ENCODE peak calls at places on chromosomes 4 and X, in nine cellular contexts. One of them, this sample, is unnamed.

GRCh38 chrX:581066-581465 is 49.5 kb upstream of the SHOX start:
- DNase-seq in H9: no peak
- DNase-seq in cardiac muscle cell: no peak
- DNase-seq in heart right ventricle: no peak
- DNase-seq in tibial artery: no peak
- DNase-seq in aorta: no peak
- DNase-seq in suprapubic skin: no peak
- DNase-seq in kidney: no peak
- DNase-seq in CD4-positive, alpha-beta memory T cell: no peak
- DNase-seq in this sample: no peak

GRCh38 chr4:43132010-43132582 is 239.6 kb downstream of the GRXCR1 start:
- DNase-seq in CD4-positive, alpha-beta memory T cell: no peak
- DNase-seq in suprapubic skin: no peak
- DNase-seq in H9: peak; percentile 55
- DNase-seq in aorta: peak; percentile 62
- DNase-seq in tibial artery: no peak
- DNase-seq in kidney: peak; percentile 43
- DNase-seq in cardiac muscle cell: peak; percentile 79
- DNase-seq in heart right ventricle: peak; percentile 24
- DNase-seq in this sample: peak; percentile 40

GRCh38 chr4:5409237-5409636 is 299.1 kb downstream of the EVC2 start:
- DNase-seq in aorta: no peak
- DNase-seq in kidney: no peak
- DNase-seq in suprapubic skin: no peak
- DNase-seq in CD4-positive, alpha-beta memory T cell: no peak
- DNase-seq in heart right ventricle: no peak
- DNase-seq in H9: no peak
- DNase-seq in cardiac muscle cell: no peak
- DNase-seq in tibial artery: no peak
- DNase-seq in this sample: no peak

GRCh38 chrX:15165832-15166231 is 104.1 kb downstream of the ASB9 start:
- DNase-seq in suprapubic skin: no peak
- DNase-seq in CD4-positive, alpha-beta memory T cell: no peak
- DNase-seq in tibial artery: no peak
- DNase-seq in kidney: no peak
- DNase-seq in cardiac muscle cell: no peak
- DNase-seq in aorta: no peak
- DNase-seq in H9: no peak
- DNase-seq in heart right ventricle: no peak
- DNase-seq in this sample: no peak

GRCh38 chrX:46327229-46328081 is 217.8 kb downstream of the ZNF674 start:
- DNase-seq in aorta: peak; percentile 49
- DNase-seq in suprapubic skin: no peak
- DNase-seq in CD4-positive, alpha-beta memory T cell: no peak
- DNase-seq in cardiac muscle cell: peak; percentile 55
- DNase-seq in H9: peak; percentile 93
- DNase-seq in kidney: peak; percentile 77
- DNase-seq in heart right ventricle: peak; percentile 23
- DNase-seq in tibial artery: no peak
- DNase-seq in this sample: peak; percentile 57

GRCh38 chrX:34406580-34406979 is 250.5 kb downstream of the TMEM47 start:
- DNase-seq in heart right ventricle: no peak
- DNase-seq in kidney: no peak
- DNase-seq in H9: no peak
- DNase-seq in CD4-positive, alpha-beta memory T cell: no peak
- DNase-seq in tibial artery: no peak
- DNase-seq in aorta: no peak
- DNase-seq in suprapubic skin: no peak
- DNase-seq in cardiac muscle cell: no peak
- DNase-seq in this sample: no peak

GRCh38 chr4:19725130-19725529 is 526.6 kb upstream of the SLIT2 start:
- DNase-seq in tibial artery: no peak
- DNase-seq in kidney: no peak
- DNase-seq in H9: no peak
- DNase-seq in suprapubic skin: no peak
- DNase-seq in heart right ventricle: no peak
- DNase-seq in CD4-positive, alpha-beta memory T cell: no peak
- DNase-seq in aorta: no peak
- DNase-seq in cardiac muscle cell: peak; percentile 38
- DNase-seq in this sample: no peak

GRCh38 chr4:2843909-2844584 is 403 bp downstream of the ADD1 start:
- DNase-seq in heart right ventricle: peak; percentile 63
- DNase-seq in tibial artery: no peak
- DNase-seq in cardiac muscle cell: peak; percentile 49
- DNase-seq in kidney: peak; percentile 86
- DNase-seq in aorta: peak; percentile 66
- DNase-seq in H9: peak; percentile 43
- DNase-seq in CD4-positive, alpha-beta memory T cell: no peak
- DNase-seq in suprapubic skin: peak; percentile 79
- DNase-seq in this sample: peak; percentile 48

GRCh38 chr4:88320780-88321373 is 36.5 kb upstream of the PPM1K start:
- DNase-seq in aorta: peak; percentile 60
- DNase-seq in tibial artery: peak; percentile 52
- DNase-seq in heart right ventricle: no peak
- DNase-seq in cardiac muscle cell: peak; percentile 40
- DNase-seq in kidney: no peak
- DNase-seq in suprapubic skin: no peak
- DNase-seq in CD4-positive, alpha-beta memory T cell: peak; percentile 22
- DNase-seq in H9: peak; percentile 28
- DNase-seq in this sample: peak; percentile 41

GRCh38 chrX:46463682-46464081 is 81.5 kb downstream of the ZNF674 start:
- DNase-seq in suprapubic skin: no peak
- DNase-seq in kidney: no peak
- DNase-seq in aorta: no peak
- DNase-seq in tibial artery: no peak
- DNase-seq in CD4-positive, alpha-beta memory T cell: no peak
- DNase-seq in cardiac muscle cell: no peak
- DNase-seq in heart right ventricle: no peak
- DNase-seq in H9: no peak
- DNase-seq in this sample: no peak

GRCh38 chr4:111323916-111324315 is 701.0 kb upstream of the PITX2 start:
- DNase-seq in H9: no peak
- DNase-seq in CD4-positive, alpha-beta memory T cell: no peak
- DNase-seq in cardiac muscle cell: peak; percentile 1
- DNase-seq in aorta: no peak
- DNase-seq in heart right ventricle: no peak
- DNase-seq in suprapubic skin: no peak
- DNase-seq in kidney: no peak
- DNase-seq in tibial artery: no peak
- DNase-seq in this sample: no peak

GRCh38 chr4:119731146-119731742 is 102.6 kb upstream of the PDE5A start:
- DNase-seq in CD4-positive, alpha-beta memory T cell: no peak
- DNase-seq in aorta: no peak
- DNase-seq in tibial artery: no peak
- DNase-seq in H9: no peak
- DNase-seq in heart right ventricle: no peak
- DNase-seq in cardiac muscle cell: peak; percentile 37
- DNase-seq in suprapubic skin: no peak
- DNase-seq in kidney: no peak
- DNase-seq in this sample: no peak
- H3K4me1 ChIP-seq in CD4-positive, alpha-beta memory T cell: no peaks in the 10 kb centered on the region
- H3K4me1 ChIP-seq in aorta: peaks cover 7% of the 10 kb centered on the region
- H3K4me1 ChIP-seq in tibial artery: peaks cover 62% of the 10 kb centered on the region
- H3K4me1 ChIP-seq in H9: no peaks in the 10 kb centered on the region
- H3K4me1 ChIP-seq in heart right ventricle: peaks cover 19% of the 10 kb centered on the region
- H3K4me1 ChIP-seq in cardiac muscle cell: peaks cover 10% of the 10 kb centered on the region
- H3K4me1 ChIP-seq in suprapubic skin: no peaks in the 10 kb centered on the region
- H3K4me1 ChIP-seq in kidney: peaks cover 8% of the 10 kb centered on the region
- H3K4me1 ChIP-seq in this sample: peaks cover 17% of the 10 kb centered on the region

GRCh38 chrX:63784346-63784901 is 590 bp downstream of the ARHGEF9 start:
- DNase-seq in suprapubic skin: no peak
- DNase-seq in H9: no peak
- DNase-seq in aorta: no peak
- DNase-seq in CD4-positive, alpha-beta memory T cell: no peak
- DNase-seq in cardiac muscle cell: no peak
- DNase-seq in heart right ventricle: peak; percentile 5
- DNase-seq in tibial artery: no peak
- DNase-seq in kidney: no peak
- DNase-seq in this sample: no peak

DNA sequence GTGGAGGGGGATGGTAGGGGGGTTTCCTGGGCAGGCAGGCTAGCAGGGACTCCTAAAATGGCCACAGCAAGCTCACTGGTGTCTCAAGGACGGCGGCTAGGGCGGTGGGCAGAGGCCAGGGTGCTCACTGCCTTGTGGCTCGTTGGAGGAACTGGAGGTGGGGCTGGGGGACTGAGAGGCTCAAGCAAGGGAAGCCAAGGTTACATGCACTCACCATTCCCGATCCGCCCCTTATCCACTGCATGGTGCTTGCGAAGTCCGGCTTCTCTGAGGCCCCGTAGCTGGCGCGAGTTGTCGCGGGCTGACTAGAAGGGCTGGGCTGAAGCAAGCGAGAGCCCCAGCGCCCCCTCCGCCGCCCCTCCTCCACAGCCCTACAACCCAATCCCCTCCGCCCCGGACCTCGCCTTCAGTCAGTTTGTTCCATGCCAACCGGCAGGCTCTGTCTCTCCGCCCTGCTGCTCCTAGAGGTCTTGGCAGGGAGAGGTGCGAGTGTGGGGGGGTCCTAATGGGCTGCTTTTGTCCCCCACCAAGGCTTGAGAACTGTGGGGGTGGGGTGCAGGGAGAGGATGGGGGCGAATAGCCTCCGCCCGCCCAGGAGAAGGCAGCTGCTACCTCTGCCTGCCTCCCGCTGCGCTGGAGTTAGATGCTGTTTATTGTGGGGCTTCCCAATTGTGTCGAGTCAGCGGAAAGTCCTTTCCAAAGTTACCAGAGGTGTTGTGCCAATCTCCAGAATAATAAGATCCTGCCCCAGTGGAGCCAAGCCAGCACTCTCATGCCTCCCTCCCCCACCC is at the start of gene ARHGEF9:
- DNase-seq in tibial artery: peak; percentile 18
- DNase-seq in aorta: peak; percentile 49
- DNase-seq in H9: peak; percentile 72
- DNase-seq in suprapubic skin: no peak
- DNase-seq in CD4-positive, alpha-beta memory T cell: no peak
- DNase-seq in heart right ventricle: peak; percentile 22
- DNase-seq in kidney: peak; percentile 74
- DNase-seq in cardiac muscle cell: peak; percentile 8
- DNase-seq in this sample: no peak
- H3K27ac ChIP-seq in tibial artery: peak within 1 kb of the TSS; percentile 74
- H3K27ac ChIP-seq in aorta: no peak within 1 kb of the TSS
- H3K27ac ChIP-seq in H9: peak within 1 kb of the TSS; percentile 0
- H3K27ac ChIP-seq in suprapubic skin: no peak within 1 kb of the TSS
- H3K27ac ChIP-seq in CD4-positive, alpha-beta memory T cell: no peak within 1 kb of the TSS
- H3K27ac ChIP-seq in heart right ventricle: peak within 1 kb of the TSS; percentile 53
- H3K27ac ChIP-seq in kidney: peak within 1 kb of the TSS; percentile 63
- H3K27ac ChIP-seq in cardiac muscle cell: peak within 1 kb of the TSS; percentile 84
- H3K27ac ChIP-seq in this sample: no peak within 1 kb of the TSS

GRCh38 chrX:72126048-72126415 is 5.7 kb downstream of the RTL5 start:
- DNase-seq in cardiac muscle cell: peak; percentile 35
- DNase-seq in aorta: no peak
- DNase-seq in suprapubic skin: no peak
- DNase-seq in kidney: no peak
- DNase-seq in tibial artery: no peak
- DNase-seq in heart right ventricle: no peak
- DNase-seq in H9: no peak
- DNase-seq in CD4-positive, alpha-beta memory T cell: no peak
- DNase-seq in this sample: no peak
- H3K4me1 ChIP-seq in cardiac muscle cell: peaks cover 36% of the 10 kb centered on the region
- H3K4me1 ChIP-seq in aorta: no peaks in the 10 kb centered on the region
- H3K4me1 ChIP-seq in suprapubic skin: peaks cover 52% of the 10 kb centered on the region
- H3K4me1 ChIP-seq in kidney: peaks cover 11% of the 10 kb centered on the region
- H3K4me1 ChIP-seq in tibial artery: peaks cover 38% of the 10 kb centered on the region
- H3K4me1 ChIP-seq in heart right ventricle: peaks cover 28% of the 10 kb centered on the region
- H3K4me1 ChIP-seq in H9: peaks cover 4% of the 10 kb centered on the region
- H3K4me1 ChIP-seq in CD4-positive, alpha-beta memory T cell: peaks cover 61% of the 10 kb centered on the region
- H3K4me1 ChIP-seq in this sample: peaks cover 19% of the 10 kb centered on the region

DNA sequence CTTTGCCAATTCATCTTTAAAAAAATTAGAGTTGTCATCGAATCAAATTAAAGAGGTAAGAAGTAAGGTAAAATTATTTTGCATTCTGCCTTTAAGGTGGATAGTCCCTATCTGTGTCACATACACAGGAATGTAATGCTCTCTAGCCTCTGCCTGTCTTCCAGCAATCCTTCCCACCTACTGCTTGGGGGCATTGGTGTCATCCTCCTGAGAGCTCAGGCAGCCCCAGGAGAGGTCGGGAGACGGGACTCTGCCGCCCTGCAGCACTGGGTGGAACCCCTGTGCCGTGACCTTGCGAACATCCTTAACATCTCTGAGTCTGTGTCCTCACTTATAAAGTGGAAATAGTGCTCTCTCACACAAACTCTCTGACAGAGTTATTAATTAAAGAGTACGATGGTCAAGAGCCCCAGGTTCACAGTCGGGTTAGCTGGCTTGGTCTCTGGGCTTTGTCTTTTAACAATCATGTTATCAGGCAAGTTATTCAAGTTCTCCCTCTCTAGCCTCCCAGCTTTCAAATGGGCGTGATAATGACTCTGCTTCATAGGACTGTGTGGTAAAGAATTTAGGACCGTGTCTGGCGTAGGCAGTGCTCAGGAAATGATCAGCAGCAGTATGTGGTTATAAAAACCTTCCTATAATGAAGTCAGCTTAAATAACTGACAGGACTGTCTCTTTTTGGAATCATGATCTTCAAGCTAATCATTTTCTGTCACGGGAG is 10.2 kb downstream of the TLR3 start:
- DNase-seq in suprapubic skin: no peak
- DNase-seq in cardiac muscle cell: peak; percentile 3
- DNase-seq in aorta: no peak
- DNase-seq in kidney: no peak
- DNase-seq in heart right ventricle: no peak
- DNase-seq in CD4-positive, alpha-beta memory T cell: no peak
- DNase-seq in tibial artery: no peak
- DNase-seq in H9: peak; percentile 62
- DNase-seq in this sample: no peak
- H3K27ac ChIP-seq in suprapubic skin: no peak overlapping the region
- H3K27ac ChIP-seq in cardiac muscle cell: peak overlapping the region; percentile 41
- H3K27ac ChIP-seq in aorta: no peak overlapping the region
- H3K27ac ChIP-seq in kidney: no peak overlapping the region
- H3K27ac ChIP-seq in heart right ventricle: no peak overlapping the region
- H3K27ac ChIP-seq in CD4-positive, alpha-beta memory T cell: no peak overlapping the region
- H3K27ac ChIP-seq in tibial artery: no peak overlapping the region
- H3K27ac ChIP-seq in H9: no peak overlapping the region
- H3K27ac ChIP-seq in this sample: no peak overlapping the region

DNA sequence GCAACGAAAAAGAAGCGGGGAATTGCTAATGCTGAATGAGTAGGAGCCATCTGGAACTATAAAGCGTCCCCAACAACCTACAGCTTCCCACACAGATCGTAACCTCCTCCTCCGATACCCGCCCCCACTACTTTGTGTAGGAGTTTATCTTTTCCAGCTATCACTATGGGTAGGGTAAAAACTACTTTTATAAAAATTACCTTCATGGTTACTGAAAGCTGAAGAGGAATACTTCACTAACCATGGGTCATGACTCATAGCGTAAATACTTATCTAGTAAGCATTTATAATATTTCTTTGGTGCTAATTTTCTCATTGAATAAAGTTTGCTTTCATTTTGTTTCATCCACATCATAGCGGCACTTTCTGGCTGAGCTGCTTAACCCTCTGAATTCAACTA is 79.4 kb upstream of the TNIP3 start:
- DNase-seq in cardiac muscle cell: no peak
- DNase-seq in kidney: no peak
- DNase-seq in suprapubic skin: no peak
- DNase-seq in CD4-positive, alpha-beta memory T cell: peak; percentile 12
- DNase-seq in H9: no peak
- DNase-seq in aorta: no peak
- DNase-seq in heart right ventricle: no peak
- DNase-seq in tibial artery: no peak
- DNase-seq in this sample: no peak
- H3K4me1 ChIP-seq in cardiac muscle cell: peaks cover 7% of the 10 kb centered on the region
- H3K4me1 ChIP-seq in kidney: no peaks in the 10 kb centered on the region
- H3K4me1 ChIP-seq in suprapubic skin: no peaks in the 10 kb centered on the region
- H3K4me1 ChIP-seq in CD4-positive, alpha-beta memory T cell: peaks cover 5% of the 10 kb centered on the region
- H3K4me1 ChIP-seq in H9: no peaks in the 10 kb centered on the region
- H3K4me1 ChIP-seq in aorta: no peaks in the 10 kb centered on the region
- H3K4me1 ChIP-seq in heart right ventricle: no peaks in the 10 kb centered on the region
- H3K4me1 ChIP-seq in tibial artery: no peaks in the 10 kb centered on the region
- H3K4me1 ChIP-seq in this sample: no peaks in the 10 kb centered on the region

GRCh38 chrX:8845469-8845868 is 44.3 kb upstream of the FAM9A start:
- DNase-seq in cardiac muscle cell: no peak
- DNase-seq in H9: no peak
- DNase-seq in suprapubic skin: no peak
- DNase-seq in tibial artery: no peak
- DNase-seq in CD4-positive, alpha-beta memory T cell: no peak
- DNase-seq in heart right ventricle: no peak
- DNase-seq in aorta: no peak
- DNase-seq in kidney: no peak
- DNase-seq in this sample: no peak
- H3K27ac ChIP-seq in cardiac muscle cell: no peak overlapping the region
- H3K27ac ChIP-seq in H9: no peak overlapping the region
- H3K27ac ChIP-seq in suprapubic skin: no peak overlapping the region
- H3K27ac ChIP-seq in tibial artery: no peak overlapping the region
- H3K27ac ChIP-seq in CD4-positive, alpha-beta memory T cell: no peak overlapping the region
- H3K27ac ChIP-seq in heart right ventricle: no peak overlapping the region
- H3K27ac ChIP-seq in aorta: no peak overlapping the region
- H3K27ac ChIP-seq in kidney: no peak overlapping the region
- H3K27ac ChIP-seq in this sample: no peak overlapping the region

This sample was measured in lung.